ENCODE peak calls at places on chromosomes 6 and 20, in eight cellular contexts. One of them, this sample, is unnamed.

GRCh38 chr6:156919370-156919769 is 142.2 kb downstream of the ARID1B start:
- DNase-seq in adrenal gland: no peak
- DNase-seq in lower leg skin: no peak
- DNase-seq in AG10803: no peak
- DNase-seq in NCI-H1092 treated with DMSO at 0.1 percent for 48 hours: no peak
- DNase-seq in HuH-7.5: no peak
- DNase-seq in fibroblast of pulmonary artery: no peak
- DNase-seq in fibroblast of the aortic adventitia: no peak
- DNase-seq in this sample: no peak

GRCh38 chr6:12751694-12752304 is 35.2 kb downstream of the PHACTR1 start:
- DNase-seq in adrenal gland: peak; percentile 47
- DNase-seq in lower leg skin: peak; percentile 15
- DNase-seq in AG10803: peak; percentile 62
- DNase-seq in NCI-H1092 treated with DMSO at 0.1 percent for 48 hours: no peak
- DNase-seq in HuH-7.5: peak; percentile 39
- DNase-seq in fibroblast of pulmonary artery: peak; percentile 68
- DNase-seq in fibroblast of the aortic adventitia: peak; percentile 49
- DNase-seq in this sample: peak; percentile 55

GRCh38 chr6:42786525-42786985 is 4.7 kb downstream of the BICRAL start:
- DNase-seq in adrenal gland: no peak
- DNase-seq in lower leg skin: no peak
- DNase-seq in AG10803: no peak
- DNase-seq in NCI-H1092 treated with DMSO at 0.1 percent for 48 hours: no peak
- DNase-seq in HuH-7.5: no peak
- DNase-seq in fibroblast of pulmonary artery: no peak
- DNase-seq in fibroblast of the aortic adventitia: no peak
- DNase-seq in this sample: no peak

GRCh38 chr6:30857537-30857936 is 26.8 kb upstream of the DDR1 start:
- DNase-seq in adrenal gland: no peak
- DNase-seq in lower leg skin: no peak
- DNase-seq in AG10803: no peak
- DNase-seq in NCI-H1092 treated with DMSO at 0.1 percent for 48 hours: no peak
- DNase-seq in HuH-7.5: no peak
- DNase-seq in fibroblast of pulmonary artery: no peak
- DNase-seq in fibroblast of the aortic adventitia: no peak
- DNase-seq in this sample: no peak

GRCh38 chr6:116969211-116969863 is 92.3 kb downstream of the RFX6 start:
- DNase-seq in adrenal gland: peak; percentile 44
- DNase-seq in lower leg skin: no peak
- DNase-seq in AG10803: peak; percentile 54
- DNase-seq in NCI-H1092 treated with DMSO at 0.1 percent for 48 hours: peak; percentile 12
- DNase-seq in HuH-7.5: peak; percentile 30
- DNase-seq in fibroblast of pulmonary artery: peak; percentile 64
- DNase-seq in fibroblast of the aortic adventitia: peak; percentile 64
- DNase-seq in this sample: peak; percentile 75

GRCh38 chr6:104684911-104685415 is 174.8 kb downstream of the HACE1 start:
- DNase-seq in adrenal gland: no peak
- DNase-seq in lower leg skin: no peak
- DNase-seq in AG10803: no peak
- DNase-seq in NCI-H1092 treated with DMSO at 0.1 percent for 48 hours: no peak
- DNase-seq in HuH-7.5: no peak
- DNase-seq in fibroblast of pulmonary artery: no peak
- DNase-seq in fibroblast of the aortic adventitia: no peak
- DNase-seq in this sample: no peak

GRCh38 chr6:124655856-124656255 is 306.4 kb upstream of the RNF217 start:
- DNase-seq in adrenal gland: no peak
- DNase-seq in lower leg skin: no peak
- DNase-seq in AG10803: no peak
- DNase-seq in NCI-H1092 treated with DMSO at 0.1 percent for 48 hours: no peak
- DNase-seq in HuH-7.5: no peak
- DNase-seq in fibroblast of pulmonary artery: peak; percentile 3
- DNase-seq in fibroblast of the aortic adventitia: no peak
- DNase-seq in this sample: no peak

GRCh38 chr6:1286972-1287600 is 24.8 kb upstream of the FOXQ1 start:
- DNase-seq in adrenal gland: no peak
- DNase-seq in lower leg skin: no peak
- DNase-seq in AG10803: peak; percentile 93
- DNase-seq in NCI-H1092 treated with DMSO at 0.1 percent for 48 hours: no peak
- DNase-seq in HuH-7.5: no peak
- DNase-seq in fibroblast of pulmonary artery: peak; percentile 50
- DNase-seq in fibroblast of the aortic adventitia: peak; percentile 81
- DNase-seq in this sample: peak; percentile 100

GRCh38 chr6:157443066-157443800 is 62.2 kb downstream of the ZDHHC14 start:
- DNase-seq in adrenal gland: no peak
- DNase-seq in lower leg skin: no peak
- DNase-seq in AG10803: peak; percentile 90
- DNase-seq in NCI-H1092 treated with DMSO at 0.1 percent for 48 hours: no peak
- DNase-seq in HuH-7.5: no peak
- DNase-seq in fibroblast of pulmonary artery: peak; percentile 62
- DNase-seq in fibroblast of the aortic adventitia: peak; percentile 47
- DNase-seq in this sample: peak; percentile 22

GRCh38 chr20:10661261-10661660 is 12.5 kb downstream of the JAG1 start:
- DNase-seq in adrenal gland: no peak
- DNase-seq in lower leg skin: no peak
- DNase-seq in AG10803: no peak
- DNase-seq in NCI-H1092 treated with DMSO at 0.1 percent for 48 hours: no peak
- DNase-seq in HuH-7.5: no peak
- DNase-seq in fibroblast of pulmonary artery: no peak
- DNase-seq in fibroblast of the aortic adventitia: no peak
- DNase-seq in this sample: no peak

GRCh38 chr6:107069631-107070548 is 41.9 kb downstream of the MTRES1 start:
- DNase-seq in adrenal gland: no peak
- DNase-seq in lower leg skin: no peak
- DNase-seq in AG10803: no peak
- DNase-seq in NCI-H1092 treated with DMSO at 0.1 percent for 48 hours: no peak
- DNase-seq in HuH-7.5: no peak
- DNase-seq in fibroblast of pulmonary artery: no peak
- DNase-seq in fibroblast of the aortic adventitia: no peak
- DNase-seq in this sample: no peak

GRCh38 chr6:108133594-108134179 is 32.1 kb upstream of the NR2E1 start:
- DNase-seq in adrenal gland: peak; percentile 81
- DNase-seq in lower leg skin: no peak
- DNase-seq in AG10803: peak; percentile 68
- DNase-seq in NCI-H1092 treated with DMSO at 0.1 percent for 48 hours: peak; percentile 35
- DNase-seq in HuH-7.5: peak; percentile 78
- DNase-seq in fibroblast of pulmonary artery: peak; percentile 76
- DNase-seq in fibroblast of the aortic adventitia: peak; percentile 66
- DNase-seq in this sample: no peak

GRCh38 chr6:11126876-11127275 is 15.4 kb upstream of the ERVFRD-1 start:
- DNase-seq in adrenal gland: no peak
- DNase-seq in lower leg skin: no peak
- DNase-seq in AG10803: peak; percentile 5
- DNase-seq in NCI-H1092 treated with DMSO at 0.1 percent for 48 hours: no peak
- DNase-seq in HuH-7.5: no peak
- DNase-seq in fibroblast of pulmonary artery: no peak
- DNase-seq in fibroblast of the aortic adventitia: peak; percentile 32
- DNase-seq in this sample: no peak

GRCh38 chr6:112311950-112312547 is 35.1 kb upstream of the RFPL4B start:
- DNase-seq in adrenal gland: no peak
- DNase-seq in lower leg skin: no peak
- DNase-seq in AG10803: peak; percentile 33
- DNase-seq in NCI-H1092 treated with DMSO at 0.1 percent for 48 hours: peak; percentile 5
- DNase-seq in HuH-7.5: no peak
- DNase-seq in fibroblast of pulmonary artery: peak; percentile 61
- DNase-seq in fibroblast of the aortic adventitia: peak; percentile 63
- DNase-seq in this sample: peak; percentile 27

This sample was measured in AML-193.